ENCODE peak calls at places on chromosomes 11 and 22, in five cellular contexts. R, J, O, I and W are unnamed samples.

GRCh38 chr11:102603091-102603490 is 22.0 kb downstream of the MMP20 start:
- DNase-seq in R (no peak), J (no peak), O (no peak), I (no peak), W (no peak)

GRCh38 chr11:127620660-127621059 is 620.1 kb upstream of the KIRREL3 start:
- DNase-seq in R (no peak), J (no peak), O (no peak), I (no peak), W (no peak)

GRCh38 chr11:76524461-76524860 is 79.6 kb downstream of the EMSY start:
- DNase-seq in R (no peak), J (no peak), O (no peak), I (no peak), W (no peak)

GRCh38 chr11:12765428-12765827 is 91.2 kb downstream of the TEAD1 start:
- DNase-seq in R (peak; percentile 53), J (no peak), O (no peak), I (no peak), W (no peak)

GRCh38 chr11:128336203-128336602 is 251.2 kb downstream of the ETS1 start:
- DNase-seq in R (peak; percentile 50), J (peak; percentile 39), O (peak; percentile 26), I (no peak), W (no peak)

GRCh38 chr11:85182437-85183109 is 444.6 kb downstream of the DLG2 start:
- DNase-seq in R (no peak), J (no peak), O (no peak), I (peak; percentile 24), W (no peak)

GRCh38 chr22:26552466-26552865 is 37.5 kb downstream of the TPST2 start:
- DNase-seq in R (no peak), J (no peak), O (no peak), I (no peak), W (no peak)

GRCh38 chr11:11415786-11416390 is 62.8 kb upstream of the CSNK2A3 start:
- DNase-seq in R (no peak), J (no peak), O (no peak), I (no peak), W (no peak)

GRCh38 chr22:24789516-24789915 is 15.0 kb upstream of the PIWIL3 start:
- DNase-seq in R (no peak), J (no peak), O (no peak), I (no peak), W (no peak)

GRCh38 chr22:40498454-40499186 is 128.2 kb downstream of the SGSM3 start:
- DNase-seq in R (no peak), J (no peak), O (no peak), I (no peak), W (no peak)

GRCh38 chr11:85540181-85540580 is 87.0 kb downstream of the DLG2 start:
- DNase-seq in R (no peak), J (no peak), O (no peak), I (no peak), W (no peak)

GRCh38 chr11:110434952-110435779 is 5.4 kb downstream of the FDX1 start:
- DNase-seq in R (no peak), J (peak; percentile 66), O (peak; percentile 20), I (no peak), W (no peak)

GRCh38 chr22:39973656-39974055 is 13.5 kb downstream of the TMA7B start:
- DNase-seq in R (no peak), J (no peak), O (no peak), I (no peak), W (no peak)

GRCh38 chr22:21624120-21624879 is 5.5 kb downstream of the YDJC start:
- DNase-seq in R (peak; percentile 52), J (no peak), O (peak; percentile 23), I (peak; percentile 57), W (peak; percentile 15)

GRCh38 chr11:47376543-47377371 is 1.6 kb downstream of the SPI1 start:
- DNase-seq in R (peak; percentile 53), J (no peak), O (peak; percentile 39), I (peak; percentile 27), W (no peak)

DNA sequence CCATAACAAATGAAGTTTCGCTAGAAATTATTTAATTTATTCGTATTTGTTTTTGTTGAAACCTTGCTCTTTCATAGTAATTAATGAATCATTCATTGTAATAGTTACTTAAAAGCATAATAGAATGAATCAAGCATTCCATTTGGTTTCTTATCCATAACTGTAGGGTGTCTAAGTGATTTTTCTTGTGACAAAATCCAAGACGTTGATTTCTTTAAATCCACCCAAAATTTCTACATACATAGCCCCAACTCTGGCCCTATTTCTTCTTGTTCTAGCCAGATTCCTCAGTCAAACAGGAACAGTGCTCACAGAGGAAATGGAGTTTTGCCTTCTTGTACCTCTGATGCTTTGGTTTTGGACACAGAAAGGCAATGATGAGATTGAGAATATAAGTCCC is 25.5 kb downstream of the UBASH3B start:
- DNase-seq in R (no peak), J (no peak), O (no peak), I (no peak), W (no peak)
- H3K36me3 ChIP-seq in R (no peaks in the 10 kb centered on the region), J (no peaks in the 10 kb centered on the region), O (no peaks in the 10 kb centered on the region), I (no peaks in the 10 kb centered on the region), W (no peaks in the 10 kb centered on the region)

GRCh38 chr11:125110996-125111340 is 458 bp downstream of the TMEM218 start:
- DNase-seq in R (no peak), J (no peak), O (peak; percentile 11), I (peak; percentile 46), W (no peak)

GRCh38 chr11:125112235-125112604 is 794 bp upstream of the TMEM218 start:
- DNase-seq in R (no peak), J (no peak), O (no peak), I (no peak), W (no peak)

GRCh38 chr11:125110506-125110905 is 920 bp downstream of the TMEM218 start:
- DNase-seq in R (no peak), J (no peak), O (no peak), I (no peak), W (no peak)

GRCh38 chr11:125114518-125114917 is 3.1 kb upstream of the TMEM218 start:
- DNase-seq in R (no peak), J (no peak), O (no peak), I (no peak), W (no peak)

DNA sequence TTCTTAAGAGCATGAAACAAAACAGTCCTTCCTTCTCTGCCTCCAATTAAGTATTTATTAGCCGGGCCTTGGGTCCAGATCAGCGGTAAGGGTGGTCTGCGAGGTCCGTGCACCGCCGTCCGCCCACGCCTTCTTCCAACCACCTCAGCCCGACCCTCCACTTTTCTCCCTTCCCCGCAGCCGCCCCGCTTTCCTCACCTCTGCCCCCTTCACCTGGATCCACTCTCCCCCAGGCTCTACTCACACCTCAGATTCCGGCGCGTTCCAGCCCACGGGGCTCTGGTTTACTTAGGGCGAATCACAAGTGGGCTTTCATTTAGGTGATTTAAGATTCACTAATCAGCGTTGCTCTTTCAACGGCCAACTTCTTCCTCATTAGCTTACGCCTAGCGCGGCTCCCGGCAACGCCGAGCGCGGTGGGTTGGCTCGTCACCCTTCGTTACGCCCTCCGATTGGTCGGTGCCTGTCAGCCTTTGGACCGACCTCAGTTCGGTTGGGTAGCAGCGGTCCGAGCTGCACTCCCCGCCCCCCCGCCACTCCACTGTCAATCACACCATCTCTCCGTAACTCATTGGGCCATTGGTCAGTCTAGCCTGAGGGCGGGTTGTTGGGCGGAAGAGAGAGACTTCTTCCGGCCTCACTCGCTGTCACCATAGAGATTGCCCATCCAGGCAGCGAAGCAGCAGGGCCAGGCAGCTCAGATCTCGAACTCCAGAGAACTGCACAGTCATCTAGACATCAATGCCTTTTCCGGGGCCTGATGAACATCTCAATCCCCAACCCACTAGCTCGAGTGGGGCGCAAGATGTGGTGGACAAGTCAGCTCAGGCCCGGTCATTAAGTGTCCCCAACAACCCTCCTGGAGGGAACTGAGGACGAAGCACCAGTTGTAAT is at the start of gene TMEM218:
- DNase-seq in R (peak; percentile 100), J (peak; percentile 99), O (peak; percentile 99), I (peak; percentile 93), W (peak; percentile 96)
- H3K9me3 ChIP-seq in R (no peaks in the 10 kb centered on the region), J (no peaks in the 10 kb centered on the region), O (no peaks in the 10 kb centered on the region), I (no peaks in the 10 kb centered on the region), W (no peaks in the 10 kb centered on the region)

GRCh38 chr11:3014943-3015342 is 22.8 kb upstream of the NAP1L4 start:
- DNase-seq in R (no peak), J (no peak), O (no peak), I (no peak), W (no peak)
- H3K36me3 ChIP-seq in R (peaks cover 94% of the 10 kb centered on the region), J (peaks cover 85% of the 10 kb centered on the region), O (peaks cover 68% of the 10 kb centered on the region), I (peaks cover 58% of the 10 kb centered on the region), W (peaks cover 23% of the 10 kb centered on the region)

DNA sequence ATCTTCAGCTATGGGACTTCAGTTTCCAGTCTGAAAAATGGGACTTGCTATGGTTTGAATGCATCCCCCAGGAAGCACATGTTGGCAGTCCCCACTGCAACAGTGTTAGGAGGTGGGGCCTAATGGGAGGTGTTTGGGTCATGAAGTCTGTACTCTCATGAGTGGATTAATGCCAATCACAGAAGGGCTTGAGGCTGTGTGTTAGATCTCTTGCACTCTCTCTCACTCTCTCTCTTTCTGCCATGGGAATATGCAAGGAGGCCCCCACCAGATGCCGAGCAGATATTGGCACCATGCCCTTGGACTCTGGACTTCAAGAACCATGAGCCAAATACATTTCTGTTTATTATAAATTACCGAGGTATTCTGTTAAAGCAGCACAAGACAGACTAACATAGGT is 7.8 kb upstream of the AP1B1 start:
- DNase-seq in R (no peak), J (no peak), O (no peak), I (no peak), W (no peak)
- H3K9me3 ChIP-seq in R (no peaks in the 10 kb centered on the region), J (no peaks in the 10 kb centered on the region), O (no peaks in the 10 kb centered on the region), I (no peaks in the 10 kb centered on the region), W (no peaks in the 10 kb centered on the region)

GRCh38 chr22:19046719-19047609 is 75.2 kb downstream of the DGCR2 start:
- DNase-seq in R (no peak), J (no peak), O (no peak), I (no peak), W (no peak)
- H3K36me3 ChIP-seq in R (peaks cover 88% of the 10 kb centered on the region), J (peaks cover 72% of the 10 kb centered on the region), O (peaks cover 70% of the 10 kb centered on the region), I (peaks cover 40% of the 10 kb centered on the region), W (peaks cover 60% of the 10 kb centered on the region)

GRCh38 chr11:42329930-42330555 is 870.6 kb upstream of the LRRC4C start:
- DNase-seq in R (no peak), J (no peak), O (no peak), I (no peak), W (no peak)
- H3K9me3 ChIP-seq in R (peaks cover 42% of the 10 kb centered on the region), J (peaks cover 10% of the 10 kb centered on the region), O (no peaks in the 10 kb centered on the region), I (no peaks in the 10 kb centered on the region), W (no peaks in the 10 kb centered on the region)

GRCh38 chr11:71442880-71443279 is 5.3 kb downstream of the DHCR7 start:
- DNase-seq in R (no peak), J (no peak), O (no peak), I (no peak), W (no peak)

GRCh38 chr11:71446150-71446549 is 2.0 kb downstream of the DHCR7 start:
- DNase-seq in R (no peak), J (no peak), O (no peak), I (no peak), W (no peak)

GRCh38 chr11:71443736-71444410 is 4.3 kb downstream of the DHCR7 start:
- DNase-seq in R (no peak), J (no peak), O (no peak), I (no peak), W (no peak)

GRCh38 chr11:71446942-71447688 is 1.1 kb downstream of the DHCR7 start:
- DNase-seq in R (no peak), J (no peak), O (peak; percentile 28), I (no peak), W (no peak)

GRCh38 chr11:71444811-71445210 is 3.4 kb downstream of the DHCR7 start:
- DNase-seq in R (no peak), J (no peak), O (no peak), I (no peak), W (no peak)
- H3K36me3 ChIP-seq in R (peaks cover 63% of the 10 kb centered on the region), J (peaks cover 9% of the 10 kb centered on the region), O (peaks cover 7% of the 10 kb centered on the region), I (peaks cover 7% of the 10 kb centered on the region), W (peaks cover 6% of the 10 kb centered on the region)